ENCODE peak calls at places on chromosomes 13 and 19, in five cellular contexts. I is lower lobe of right lung, F is iris pigment epithelial cell, K is mammary epithelial cell, L is GM23338. X is an unnamed sample.

GRCh38 chr19:18685597-18686164 is 2.2 kb downstream of the CRTC1 start:
- DNase-seq in L (no peak), K (no peak), F (peak; percentile 8), I (no peak), X (no peak)

GRCh38 chr19:16930753-16931152 is 42.0 kb downstream of the F2RL3 start:
- DNase-seq in I (no peak), L (no peak), K (no peak), F (no peak), X (no peak)

GRCh38 chr13:48808689-48809088 is 155.0 kb downstream of the CYSLTR2 start:
- DNase-seq in K (no peak), F (peak; percentile 80), L (no peak), I (no peak), X (no peak)

GRCh38 chr13:19159181-19159580 is 22.4 kb downstream of the TUBA3C start:
- DNase-seq in F (no peak), K (no peak), L (no peak), I (no peak), X (no peak)

GRCh38 chr13:113977976-113978375 is 4.1 kb upstream of the C13orf46 start:
- DNase-seq in F (no peak), I (peak; percentile 32), L (no peak), K (no peak), X (no peak)

GRCh38 chr19:16070366-16070990 is 5.8 kb upstream of the TPM4 start:
- DNase-seq in K (peak; percentile 88), I (peak; percentile 90), L (no peak), F (no peak), X (no peak)

GRCh38 chr19:58509731-58510083 is 2.1 kb downstream of the SLC27A5 start:
- DNase-seq in I (no peak), F (no peak), K (no peak), L (no peak), X (no peak)

GRCh38 chr19:47436712-47437401 is 17.5 kb upstream of the MEIS3 start:
- DNase-seq in K (peak; percentile 55), L (peak; percentile 93), I (peak; percentile 84), F (peak; percentile 43), X (peak; percentile 64)

GRCh38 chr13:94672400-94672799 is 39.9 kb downstream of the SOX21 start:
- DNase-seq in K (no peak), F (no peak), I (no peak), L (no peak), X (no peak)

GRCh38 chr13:32595306-32595705 is 9.1 kb downstream of the PDS5B start:
- DNase-seq in F (no peak), K (no peak), L (no peak), I (no peak), X (no peak)

GRCh38 chr19:35716985-35717664 is 678 bp upstream of the KMT2B start:
- DNase-seq in K (peak; percentile 79), F (peak; percentile 95), L (peak; percentile 99), I (peak; percentile 98), X (peak; percentile 91)

GRCh38 chr13:98910501-98910951 is 67.3 kb downstream of the DOCK9 start:
- DNase-seq in L (no peak), F (peak; percentile 88), K (peak; percentile 86), I (no peak), X (no peak)

GRCh38 chr13:94362411-94362909 is 117.0 kb downstream of the DCT start:
- DNase-seq in K (peak; percentile 67), I (no peak), L (peak; percentile 92), F (peak; percentile 91), X (peak; percentile 30)

GRCh38 chr19:34317311-34317927 is 47.6 kb upstream of the GPI start:
- DNase-seq in F (peak; percentile 32), K (peak; percentile 13), L (no peak), I (no peak), X (peak; percentile 63)

GRCh38 chr13:25819856-25820530 is 231.8 kb downstream of the SHISA2 start:
- DNase-seq in F (no peak), L (peak; percentile 8), K (no peak), I (no peak), X (peak; percentile 46)

GRCh38 chr19:35716735-35716984 is 1.1 kb upstream of the KMT2B start:
- DNase-seq in K (no peak), F (no peak), I (no peak), L (no peak), X (no peak)

GRCh38 chr13:50580684-50581305 is 262.7 kb downstream of the DLEU7 start:
- DNase-seq in I (no peak), F (peak; percentile 89), K (no peak), L (no peak), X (no peak)

GRCh38 chr19:20164456-20164855 is 2.6 kb upstream of the ZNF486 start:
- DNase-seq in F (no peak), K (no peak), L (no peak), I (no peak), X (no peak)

GRCh38 chr13:20472531-20472930 is 53.1 kb downstream of the CRYL1 start:
- DNase-seq in L (no peak), K (no peak), I (no peak), F (no peak), X (no peak)